ENCODE peak calls at places on chromosome 19, in five cellular contexts. F, R, Q, Z and U are unnamed samples.

GRCh38 chr19:17855333-17856152 is 4.2 kb upstream of the RPL18A start:
- DNase-seq in F (peak; percentile 80), Q (peak; percentile 80), R (peak; percentile 86), Z (peak; percentile 89), U (peak; percentile 86)

GRCh38 chr19:17679526-17680234 is 8.5 kb downstream of the UNC13A start:
- DNase-seq in F (no peak), R (no peak), Q (peak; percentile 33), Z (no peak), U (no peak)

GRCh38 chr19:53333071-53333465 is 481 bp upstream of the ZNF845 start:
- DNase-seq in Z (peak; percentile 56), F (no peak), R (no peak), Q (no peak), U (no peak)

GRCh38 chr19:1107655-1108261 is 4.0 kb downstream of the GPX4 start:
- DNase-seq in R (no peak), F (no peak), Z (no peak), Q (no peak), U (no peak)

GRCh38 chr19:12564016-12564664 is 12.9 kb upstream of the ZNF564 start:
- DNase-seq in F (peak; percentile 84), R (peak; percentile 86), Q (peak; percentile 89), Z (peak; percentile 85), U (peak; percentile 82)

GRCh38 chr19:6125571-6125989 is 9.9 kb upstream of the ACSBG2 start:
- DNase-seq in Q (peak; percentile 86), F (peak; percentile 73), Z (peak; percentile 53), R (peak; percentile 52), U (peak; percentile 59)

GRCh38 chr19:11164879-11165406 is 9.4 kb upstream of the SPC24 start:
- DNase-seq in Q (no peak), F (no peak), Z (peak; percentile 89), R (no peak), U (no peak)

GRCh38 chr19:9132422-9132821 is 5.7 kb upstream of the OR7G3 start:
- DNase-seq in Z (no peak), F (no peak), Q (no peak), R (no peak), U (no peak)

GRCh38 chr19:32405431-32406160 is at the start of gene DPY19L3:
- DNase-seq in Z (peak; percentile 94), R (peak; percentile 94), Q (peak; percentile 96), F (peak; percentile 99), U (peak; percentile 98)

GRCh38 chr19:46761418-46761831 is 15.2 kb upstream of the STRN4 start:
- DNase-seq in F (no peak), R (no peak), Q (no peak), Z (no peak), U (no peak)

GRCh38 chr19:13262450-13262849 is 112.2 kb downstream of the IER2 start:
- DNase-seq in R (no peak), Z (no peak), Q (peak; percentile 71), F (peak; percentile 57), U (no peak)

GRCh38 chr19:39506944-39507714 is 7.8 kb upstream of the SELENOV start:
- DNase-seq in Z (no peak), R (peak; percentile 72), F (peak; percentile 92), Q (peak; percentile 85), U (peak; percentile 64)

GRCh38 chr19:17340871-17341357 is 3.6 kb downstream of the GTPBP3 start:
- DNase-seq in Z (no peak), Q (no peak), F (no peak), R (no peak), U (no peak)

GRCh38 chr19:47610902-47611301 is 2.0 kb downstream of the BICRA start:
- DNase-seq in R (no peak), Q (no peak), Z (no peak), F (no peak), U (no peak)

GRCh38 chr19:46878613-46879375 is 18.0 kb downstream of the ARHGAP35 start:
- DNase-seq in R (no peak), Z (no peak), F (no peak), Q (no peak), U (no peak)

GRCh38 chr19:10699650-10700335 is 1.4 kb upstream of the QTRT1 start:
- DNase-seq in R (peak; percentile 55), Z (no peak), F (no peak), Q (peak; percentile 81), U (peak; percentile 47)

GRCh38 chr19:13215572-13216380 is 65.6 kb downstream of the IER2 start:
- DNase-seq in F (no peak), Z (no peak), R (no peak), Q (no peak), U (peak; percentile 47)

GRCh38 chr19:49553451-49554271 is 25.9 kb downstream of the RCN3 start:
- DNase-seq in F (no peak), R (no peak), Q (no peak), Z (no peak), U (no peak)

GRCh38 chr19:14770944-14771839 is 7.2 kb downstream of the ADGRE2 start:
- DNase-seq in Z (no peak), R (no peak), F (no peak), Q (no peak), U (no peak)

GRCh38 chr19:33219261-33219812 is 6.3 kb downstream of the SLC7A10 start:
- DNase-seq in R (no peak), Z (no peak), F (no peak), Q (no peak), U (peak; percentile 83)

GRCh38 chr19:17616961-17617806 is 61.7 kb downstream of the COLGALT1 start:
- DNase-seq in Z (no peak), R (no peak), F (peak; percentile 92), Q (peak; percentile 42), U (peak; percentile 9)

GRCh38 chr19:36054733-36055686 is at the start of gene WDR62:
- DNase-seq in R (peak; percentile 94), Q (peak; percentile 97), F (peak; percentile 97), Z (peak; percentile 94), U (peak; percentile 98)

GRCh38 chr19:46387713-46388130 is 25.6 kb downstream of the CCDC8 start:
- DNase-seq in Q (no peak), F (no peak), Z (no peak), R (no peak), U (no peak)

GRCh38 chr19:31356587-31357314 is 7.5 kb upstream of the TSHZ3 start:
- DNase-seq in R (no peak), Z (no peak), F (peak; percentile 71), Q (no peak), U (no peak)

GRCh38 chr19:38389101-38389925 is 816 bp downstream of the SPRED3 start:
- DNase-seq in Q (peak; percentile 76), Z (no peak), R (peak; percentile 23), F (no peak), U (no peak)

GRCh38 chr19:6676288-6676687 is 6.3 kb upstream of the TNFSF14 start:
- DNase-seq in Z (no peak), R (no peak), F (no peak), Q (no peak), U (no peak)

GRCh38 chr19:34236035-34236793 is 18.1 kb upstream of the GARRE1 start:
- DNase-seq in Q (peak; percentile 49), Z (no peak), F (no peak), R (no peak), U (no peak)

GRCh38 chr19:538641-539428 is 5.0 kb upstream of the GZMM start:
- DNase-seq in F (no peak), Z (no peak), R (no peak), Q (no peak), U (no peak)

GRCh38 chr19:35975608-35976214 is 19.3 kb upstream of the SDHAF1 start:
- DNase-seq in Z (no peak), R (no peak), F (peak; percentile 78), Q (no peak), U (peak; percentile 25)

GRCh38 chr19:34675250-34675649 is 1.7 kb downstream of the SCGB2B2 start:
- DNase-seq in Z (no peak), R (no peak), Q (no peak), F (no peak), U (no peak)

GRCh38 chr19:45455707-45456499 is 11.9 kb upstream of the FOSB start:
- DNase-seq in Z (peak; percentile 96), Q (peak; percentile 63), R (peak; percentile 98), F (peak; percentile 84), U (peak; percentile 99)

GRCh38 chr19:6772028-6772865 is at the start of gene VAV1:
- DNase-seq in Z (no peak), F (peak; percentile 79), Q (peak; percentile 78), R (no peak), U (no peak)

GRCh38 chr19:11138659-11139526 is 16.7 kb downstream of the SPC24 start:
- DNase-seq in F (peak; percentile 25), Q (peak; percentile 85), R (peak; percentile 87), Z (peak; percentile 81), U (peak; percentile 53)

GRCh38 chr19:31350033-31350692 is 927 bp upstream of the TSHZ3 start:
- DNase-seq in Q (peak; percentile 29), F (peak; percentile 51), Z (peak; percentile 71), R (no peak), U (no peak)

GRCh38 chr19:38737921-38738731 is 6.1 kb downstream of the CAPN12 start:
- DNase-seq in Z (no peak), F (no peak), Q (no peak), R (no peak), U (no peak)

GRCh38 chr19:16106121-16106520 is 5.6 kb upstream of the RAB8A start:
- DNase-seq in Q (no peak), F (no peak), R (no peak), Z (no peak), U (no peak)

GRCh38 chr19:45153339-45154063 is 7.3 kb downstream of the NKPD1 start:
- DNase-seq in Z (peak; percentile 51), R (no peak), F (peak; percentile 87), Q (peak; percentile 76), U (no peak)

GRCh38 chr19:5045956-5046338 is 77.0 kb downstream of the KDM4B start:
- DNase-seq in R (no peak), F (no peak), Q (no peak), Z (no peak), U (no peak)
- TF ChIP-seq CTCF in R (no peak), F (no peak), Q (no peak), Z (no peak), U (no peak)

GRCh38 chr19:41161903-41162302 is 31.1 kb upstream of the CYP2S1 start:
- DNase-seq in Q (peak; percentile 25), F (peak; percentile 52), Z (no peak), R (no peak), U (no peak)
- TF ChIP-seq CTCF in Q (peak; percentile 55), F (peak; percentile 48), Z (no peak), R (peak; percentile 40), U (no peak)

GRCh38 chr19:2110822-2111221 is 14.1 kb downstream of the IZUMO4 start:
- DNase-seq in F (no peak), Q (no peak), Z (no peak), R (no peak), U (no peak)
- TF ChIP-seq CTCF in F (no peak), Q (peak; percentile 22), Z (no peak), R (no peak), U (no peak)

GRCh38 chr19:55704494-55705245 is 29.6 kb downstream of the EPN1 start:
- DNase-seq in R (no peak), Q (peak; percentile 22), F (no peak), Z (no peak), U (no peak)
- TF ChIP-seq CTCF in R (no peak), Q (no peak), F (peak; percentile 31), Z (no peak), U (no peak)

GRCh38 chr19:57096640-57097361 is 23.0 kb upstream of the USP29 start:
- DNase-seq in F (no peak), R (no peak), Q (peak; percentile 34), Z (no peak), U (no peak)
- TF ChIP-seq CTCF in F (no peak), R (no peak), Q (no peak), Z (no peak), U (no peak)